ENCODE peak calls at places on chromosomes 13 and 19, in six cellular contexts. I, M, W, G, D and L are unnamed samples.

GRCh38 chr19:32318884-32319520 is 26.4 kb upstream of the ZNF507 start:
- DNase-seq in M (no peak), W (no peak), G (peak), I (no peak), D (no peak), L (peak)

GRCh38 chr19:14529254-14530004 is at the start of gene TECR:
- DNase-seq in D (peak), W (peak), G (peak), I (peak), M (peak), L (peak)

GRCh38 chr19:21586341-21587116 is 81.1 kb downstream of the ZNF429 start:
- DNase-seq in M (no peak), I (no peak), G (no peak), D (peak), W (no peak), L (no peak)

GRCh38 chr19:35476149-35476548 is 14.1 kb downstream of the KRTDAP start:
- DNase-seq in G (no peak), M (no peak), W (no peak), D (no peak), I (no peak), L (no peak)

GRCh38 chr13:113741101-113741731 is 17.8 kb upstream of the TMEM255B start:
- DNase-seq in I (no peak), W (no peak), G (no peak), D (no peak), M (no peak), L (no peak)

GRCh38 chr13:40221460-40222201 is 444.8 kb downstream of the FOXO1 start:
- DNase-seq in W (no peak), D (no peak), I (no peak), G (peak), M (no peak), L (no peak)

GRCh38 chr13:31038834-31039552 is 106.5 kb downstream of the TEX26 start:
- DNase-seq in M (no peak), D (no peak), I (no peak), W (no peak), G (peak), L (no peak)

GRCh38 chr19:49212302-49212701 is 54.7 kb downstream of the TRPM4 start:
- DNase-seq in D (no peak), G (peak), W (no peak), M (no peak), I (no peak), L (no peak)

GRCh38 chr13:27792393-27793218 is at the start of gene GSX1:
- DNase-seq in M (no peak), I (no peak), W (no peak), G (peak), D (peak), L (peak)

GRCh38 chr19:3776479-3777040 is 4.5 kb upstream of the RAX2 start:
- DNase-seq in W (no peak), D (no peak), I (no peak), G (no peak), M (no peak), L (no peak)

GRCh38 chr19:49589391-49589790 is 1.6 kb upstream of the PRR12 start:
- DNase-seq in D (no peak), G (peak), I (no peak), M (no peak), W (no peak), L (no peak)

GRCh38 chr19:6693681-6694080 is 23.7 kb upstream of the TNFSF14 start:
- DNase-seq in D (no peak), M (no peak), W (no peak), G (no peak), I (no peak), L (no peak)

GRCh38 chr13:46100191-46100877 is 4.5 kb downstream of the CPB2 start:
- DNase-seq in W (no peak), G (peak), D (no peak), I (no peak), M (no peak), L (no peak)

GRCh38 chr13:22082437-22083100 is 411.7 kb downstream of the FGF9 start:
- DNase-seq in M (no peak), I (no peak), W (no peak), D (no peak), G (no peak), L (no peak)

GRCh38 chr19:36049080-36049698 is 4.9 kb downstream of the THAP8 start:
- DNase-seq in D (no peak), I (no peak), G (no peak), M (no peak), W (no peak), L (no peak)

GRCh38 chr13:75864718-75865117 is 228.6 kb downstream of the LMO7 start:
- DNase-seq in W (no peak), I (no peak), M (no peak), D (no peak), G (peak), L (no peak)